ENCODE peak calls at places on chromosome 1, in nine cellular contexts. F is cardiac muscle cell, Q is pancreas, L is upper lobe of right lung, C is left ventricle myocardium inferior, U is SJSA1, D is SK-N-SH, S is aorta, H is osteoblast. G is an unnamed sample.

GRCh38 chr1:6243053-6243834 is 735 bp upstream of the HES3 start:
- DNase-seq in F (no peak), Q (no peak), L (no peak), C (no peak), U (no peak), D (no peak), S (no peak), H (peak; percentile 85), G (no peak)

GRCh38 chr1:177235350-177235749 is 64.6 kb downstream of the BRINP2 start:
- DNase-seq in F (no peak), Q (no peak), L (no peak), C (no peak), U (no peak), D (no peak), S (no peak), H (no peak), G (no peak)

GRCh38 chr1:93353286-93353685 is 7.6 kb downstream of the DR1 start:
- DNase-seq in F (peak; percentile 15), Q (no peak), L (no peak), C (no peak), U (no peak), D (no peak), S (no peak), H (no peak), G (no peak)

GRCh38 chr1:153635872-153636271 is 2.0 kb downstream of the CHTOP start:
- DNase-seq in F (no peak), Q (no peak), L (peak; percentile 30), C (no peak), U (no peak), D (no peak), S (no peak), H (no peak), G (no peak)

GRCh38 chr1:232988572-232989040 is 38.2 kb downstream of the NTPCR start:
- DNase-seq in F (peak; percentile 50), Q (no peak), L (no peak), C (no peak), U (no peak), D (peak; percentile 42), S (no peak), H (peak; percentile 80), G (no peak)

GRCh38 chr1:22143065-22143514 is at the start of gene WNT4:
- DNase-seq in F (peak; percentile 33), Q (peak; percentile 55), L (peak; percentile 81), C (no peak), U (no peak), D (peak; percentile 92), S (no peak), H (peak; percentile 98), G (no peak)

GRCh38 chr1:8396083-8396911 is 78.4 kb downstream of the SLC45A1 start:
- DNase-seq in F (peak; percentile 66), Q (no peak), L (no peak), C (no peak), U (no peak), D (no peak), S (no peak), H (no peak), G (no peak)

GRCh38 chr1:81670286-81670685 is 130.4 kb upstream of the ADGRL2 start:
- DNase-seq in F (peak; percentile 97), Q (peak; percentile 54), L (no peak), C (peak; percentile 65), U (peak; percentile 57), D (peak; percentile 35), S (peak; percentile 82), H (peak; percentile 91), G (peak; percentile 81)

GRCh38 chr1:25126568-25126967 is 105.7 kb downstream of the SYF2 start:
- DNase-seq in F (peak; percentile 8), Q (no peak), L (no peak), C (no peak), U (no peak), D (no peak), S (no peak), H (no peak), G (no peak)

GRCh38 chr1:31977361-31978131 is 36.1 kb upstream of the KHDRBS1 start:
- DNase-seq in F (peak; percentile 79), Q (no peak), L (no peak), C (no peak), U (peak; percentile 67), D (peak; percentile 51), S (no peak), H (peak; percentile 86), G (no peak)

GRCh38 chr1:22641906-22642636 is 1.4 kb upstream of the C1QC start:
- DNase-seq in F (peak; percentile 63), Q (peak; percentile 74), L (peak; percentile 93), C (peak; percentile 86), U (peak; percentile 78), D (peak; percentile 95), S (peak; percentile 89), H (peak; percentile 97), G (peak; percentile 79)

GRCh38 chr1:170355267-170355801 is 176.6 kb upstream of the GORAB start:
- DNase-seq in F (no peak), Q (no peak), L (no peak), C (no peak), U (no peak), D (no peak), S (no peak), H (no peak), G (no peak)

GRCh38 chr1:94922756-94923465 is 4.0 kb downstream of the CNN3 start:
- DNase-seq in F (peak; percentile 84), Q (no peak), L (no peak), C (no peak), U (no peak), D (no peak), S (no peak), H (peak; percentile 75), G (no peak)

GRCh38 chr1:19410393-19410792 is 74.9 kb downstream of the CAPZB start:
- DNase-seq in F (no peak), Q (no peak), L (no peak), C (no peak), U (no peak), D (no peak), S (no peak), H (no peak), G (no peak)

GRCh38 chr1:183460596-183460995 is 11.7 kb upstream of the SMG7 start:
- DNase-seq in F (no peak), Q (no peak), L (no peak), C (no peak), U (no peak), D (no peak), S (no peak), H (no peak), G (no peak)

GRCh38 chr1:219582310-219582709 is 30.6 kb downstream of the ZC3H11B start:
- DNase-seq in F (peak; percentile 68), Q (no peak), L (no peak), C (no peak), U (no peak), D (no peak), S (no peak), H (peak; percentile 10), G (no peak)

GRCh38 chr1:197418693-197419092 is 150.6 kb downstream of the CRB1 start:
- DNase-seq in F (no peak), Q (no peak), L (no peak), C (no peak), U (no peak), D (no peak), S (no peak), H (no peak), G (no peak)

GRCh38 chr1:197424467-197424866 is 156.4 kb downstream of the CRB1 start:
- DNase-seq in F (no peak), Q (no peak), L (no peak), C (no peak), U (no peak), D (no peak), S (no peak), H (no peak), G (no peak)

GRCh38 chr1:197423006-197423405 is 155.0 kb downstream of the CRB1 start:
- DNase-seq in F (peak; percentile 22), Q (no peak), L (no peak), C (no peak), U (no peak), D (no peak), S (no peak), H (no peak), G (no peak)
- H3K4me3 ChIP-seq in F (no peak overlapping the region), Q (no peak overlapping the region), L (no peak overlapping the region), C (no peak overlapping the region), U (no peak overlapping the region), D (no peak overlapping the region), S (no peak overlapping the region), H (no peak overlapping the region), G (no peak overlapping the region)

DNA sequence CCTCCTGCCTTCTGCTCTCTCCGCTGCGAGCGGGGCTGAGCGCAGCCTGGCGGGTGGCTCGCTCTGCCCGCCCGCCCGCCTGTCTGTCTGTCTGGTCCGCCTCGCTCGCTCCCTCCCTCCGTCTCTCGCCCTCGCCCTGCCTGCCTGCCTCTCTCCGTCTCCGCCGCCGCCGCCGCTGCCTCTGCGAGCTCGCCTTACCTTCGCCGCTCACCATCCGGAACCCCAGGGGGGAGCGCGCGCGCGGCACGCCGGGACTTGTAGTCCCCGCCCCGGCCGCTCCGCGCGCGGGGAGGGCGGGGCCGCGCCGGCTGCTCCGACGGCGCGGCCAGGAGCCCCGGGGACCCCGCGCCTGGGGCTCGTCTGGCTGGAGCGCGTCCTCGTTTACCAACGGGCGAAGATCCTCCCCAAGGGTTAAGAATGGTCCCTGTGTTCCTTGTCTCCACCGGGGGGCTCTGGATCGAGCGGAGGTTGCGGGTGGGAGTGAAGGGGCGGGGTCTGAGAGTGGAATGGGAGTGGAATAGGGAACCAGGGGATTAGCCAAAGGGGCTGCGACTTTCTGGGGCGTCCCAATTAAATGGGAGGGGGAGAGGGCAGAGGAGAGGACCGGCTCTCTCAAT is at the start of gene AHDC1:
- DNase-seq in F (peak; percentile 96), Q (peak; percentile 88), L (peak; percentile 96), C (peak; percentile 93), U (peak; percentile 94), D (peak; percentile 95), S (peak; percentile 95), H (peak; percentile 99), G (peak; percentile 96)
- H3K4me1 ChIP-seq in F (peaks cover 34% of the 10 kb centered on the region), Q (peaks cover 22% of the 10 kb centered on the region), L (peaks cover 38% of the 10 kb centered on the region), C (peaks cover 75% of the 10 kb centered on the region), U (peaks cover 44% of the 10 kb centered on the region), D (peaks cover 32% of the 10 kb centered on the region), S (no peaks in the 10 kb centered on the region), H (peaks cover 28% of the 10 kb centered on the region), G (no peaks in the 10 kb centered on the region)

DNA sequence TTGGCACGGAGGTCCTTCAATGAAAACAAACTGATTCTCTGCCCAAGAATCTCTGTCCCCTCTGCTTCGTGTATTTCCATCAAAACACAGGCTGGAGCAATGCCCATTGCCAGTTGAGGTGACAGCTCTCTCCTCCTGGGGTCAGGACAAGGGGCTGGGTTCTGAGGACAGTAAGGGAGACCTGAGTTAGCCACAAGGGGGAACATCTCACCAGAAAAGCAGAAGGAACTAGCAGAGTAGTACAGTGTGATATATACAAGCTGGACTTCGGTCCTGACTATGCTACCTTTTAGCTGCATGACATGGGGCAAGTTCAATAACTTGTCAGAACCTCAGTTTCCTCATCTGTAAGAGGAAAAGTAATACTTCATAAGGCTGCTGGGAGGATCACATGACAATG is 50.3 kb downstream of the SYT2 start:
- DNase-seq in F (no peak), Q (no peak), L (no peak), C (no peak), U (no peak), D (no peak), S (no peak), H (no peak), G (no peak)
- H3K27me3 ChIP-seq in F (peaks cover 30% of the 10 kb centered on the region), Q (no peaks in the 10 kb centered on the region), L (peaks cover 74% of the 10 kb centered on the region), C (peaks cover 99% of the 10 kb centered on the region), U (peaks cover 30% of the 10 kb centered on the region), D (no peaks in the 10 kb centered on the region), S (no peaks in the 10 kb centered on the region), H (peaks cover 31% of the 10 kb centered on the region), G (peaks cover 91% of the 10 kb centered on the region)

DNA sequence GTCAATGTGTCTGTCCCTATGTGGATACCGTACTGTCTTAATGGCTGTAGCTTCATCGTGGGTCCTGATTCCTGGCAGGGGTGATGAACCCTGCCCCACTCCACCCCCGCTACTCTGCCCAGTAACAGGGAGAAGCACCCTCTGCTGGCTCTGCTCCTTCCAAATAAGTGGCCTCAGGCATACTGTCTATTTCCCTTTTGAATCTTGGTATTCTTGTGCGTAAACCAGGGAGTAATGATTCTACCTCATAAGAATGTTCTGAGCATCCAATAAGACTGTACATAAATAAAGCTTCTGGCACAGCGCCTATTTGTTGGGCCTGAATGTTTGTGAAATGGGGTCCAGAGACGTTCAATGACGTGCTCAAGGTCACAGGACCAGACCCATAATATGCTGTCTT is 35.2 kb upstream of the CTPS1 start:
- DNase-seq in F (peak; percentile 91), Q (peak; percentile 31), L (no peak), C (no peak), U (peak; percentile 65), D (no peak), S (no peak), H (peak; percentile 84), G (peak; percentile 73)
- H3K4me3 ChIP-seq in F (no peak overlapping the region), Q (no peak overlapping the region), L (no peak overlapping the region), C (no peak overlapping the region), U (no peak overlapping the region), D (no peak overlapping the region), S (no peak overlapping the region), H (no peak overlapping the region), G (peak overlapping the region; percentile 36)